ENCODE peak calls at places on chromosomes 4 and X, in seven cellular contexts. One of them, this sample, is unnamed.

GRCh38 chr4:2812985-2813384 is 20.1 kb downstream of the SH3BP2 start:
- DNase-seq in H9: no peak
- DNase-seq in astrocyte of the cerebellum: no peak
- DNase-seq in breast epithelium: no peak
- DNase-seq in HL-60: no peak
- DNase-seq in GM13976: no peak
- DNase-seq in DND-41: peak
- DNase-seq in this sample: no peak

GRCh38 chrX:68462197-68462596 is 28.9 kb upstream of the OPHN1 start:
- DNase-seq in DND-41: no peak
- DNase-seq in HL-60: no peak
- DNase-seq in GM13976: no peak
- DNase-seq in H9: no peak
- DNase-seq in breast epithelium: no peak
- DNase-seq in astrocyte of the cerebellum: no peak
- DNase-seq in this sample: no peak

GRCh38 chr4:181157647-181158046 is 1085.6 kb upstream of the TENM3 start:
- DNase-seq in H9: no peak
- DNase-seq in DND-41: no peak
- DNase-seq in astrocyte of the cerebellum: no peak
- DNase-seq in breast epithelium: no peak
- DNase-seq in HL-60: no peak
- DNase-seq in GM13976: no peak
- DNase-seq in this sample: no peak

GRCh38 chrX:53269536-53270107 is 11.8 kb downstream of the IQSEC2 start:
- DNase-seq in astrocyte of the cerebellum: no peak
- DNase-seq in GM13976: no peak
- DNase-seq in breast epithelium: no peak
- DNase-seq in H9: no peak
- DNase-seq in DND-41: no peak
- DNase-seq in HL-60: no peak
- DNase-seq in this sample: no peak

GRCh38 chr4:133588306-133588705 is 439.2 kb downstream of the PCDH10 start:
- DNase-seq in GM13976: no peak
- DNase-seq in breast epithelium: no peak
- DNase-seq in astrocyte of the cerebellum: peak
- DNase-seq in H9: no peak
- DNase-seq in HL-60: no peak
- DNase-seq in DND-41: no peak
- DNase-seq in this sample: no peak

GRCh38 chr4:2792711-2793577 is at the start of gene SH3BP2:
- DNase-seq in DND-41: no peak
- DNase-seq in astrocyte of the cerebellum: no peak
- DNase-seq in H9: peak
- DNase-seq in breast epithelium: peak
- DNase-seq in GM13976: peak
- DNase-seq in HL-60: peak
- DNase-seq in this sample: no peak

GRCh38 chrX:51569561-51569960 is 49.2 kb downstream of the CENPVL3 start:
- DNase-seq in DND-41: no peak
- DNase-seq in breast epithelium: no peak
- DNase-seq in H9: no peak
- DNase-seq in astrocyte of the cerebellum: no peak
- DNase-seq in HL-60: no peak
- DNase-seq in GM13976: no peak
- DNase-seq in this sample: no peak

GRCh38 chrX:1903380-1903935 is 288.6 kb downstream of the ASMT start:
- DNase-seq in GM13976: no peak
- DNase-seq in DND-41: no peak
- DNase-seq in H9: no peak
- DNase-seq in astrocyte of the cerebellum: peak
- DNase-seq in HL-60: no peak
- DNase-seq in breast epithelium: no peak
- DNase-seq in this sample: no peak

GRCh38 chrX:8724176-8724757 is 7.7 kb downstream of the ANOS1 start:
- DNase-seq in astrocyte of the cerebellum: no peak
- DNase-seq in H9: peak
- DNase-seq in GM13976: no peak
- DNase-seq in breast epithelium: no peak
- DNase-seq in DND-41: no peak
- DNase-seq in HL-60: peak
- DNase-seq in this sample: no peak
- TF ChIP-seq CTCF in astrocyte of the cerebellum: no peak
- TF ChIP-seq CTCF in H9: peak
- TF ChIP-seq CTCF in GM13976: no peak
- TF ChIP-seq CTCF in breast epithelium: no peak
- TF ChIP-seq CTCF in DND-41: no peak
- TF ChIP-seq CTCF in HL-60: no peak
- TF ChIP-seq CTCF in this sample: peak

GRCh38 chr4:126051709-126052424 is 737.1 kb downstream of the FAT4 start:
- DNase-seq in GM13976: no peak
- DNase-seq in H9: no peak
- DNase-seq in breast epithelium: no peak
- DNase-seq in HL-60: no peak
- DNase-seq in DND-41: no peak
- DNase-seq in astrocyte of the cerebellum: peak
- DNase-seq in this sample: no peak
- TF ChIP-seq CTCF in GM13976: no peak
- TF ChIP-seq CTCF in H9: no peak
- TF ChIP-seq CTCF in breast epithelium: no peak
- TF ChIP-seq CTCF in HL-60: no peak
- TF ChIP-seq CTCF in DND-41: no peak
- TF ChIP-seq CTCF in astrocyte of the cerebellum: peak
- TF ChIP-seq CTCF in this sample: peak

DNA sequence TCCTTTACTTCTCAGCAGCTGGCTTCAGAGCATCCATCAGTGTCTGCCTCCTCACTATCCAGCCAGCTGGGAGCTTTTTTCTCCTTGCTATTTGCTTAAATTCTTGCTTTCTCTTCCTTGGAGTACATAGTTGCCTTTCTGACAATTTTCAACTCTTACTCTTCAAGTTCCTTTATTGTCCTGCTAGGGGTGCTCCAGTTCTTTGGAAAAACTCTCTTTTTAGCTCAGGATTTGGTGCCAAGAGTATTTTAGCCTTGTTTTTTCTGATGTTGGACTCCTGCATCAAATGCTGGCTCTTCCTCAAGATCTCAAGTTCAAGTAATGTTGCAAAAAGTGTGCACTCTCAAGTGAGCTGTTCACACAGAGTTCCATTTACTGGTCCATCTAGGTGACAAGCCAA is 126.4 kb downstream of the KDR start:
- DNase-seq in DND-41: no peak
- DNase-seq in astrocyte of the cerebellum: peak
- DNase-seq in GM13976: no peak
- DNase-seq in H9: no peak
- DNase-seq in HL-60: no peak
- DNase-seq in breast epithelium: no peak
- DNase-seq in this sample: no peak
- TF ChIP-seq CTCF in DND-41: no peak
- TF ChIP-seq CTCF in astrocyte of the cerebellum: peak
- TF ChIP-seq CTCF in GM13976: no peak
- TF ChIP-seq CTCF in H9: peak
- TF ChIP-seq CTCF in HL-60: no peak
- TF ChIP-seq CTCF in breast epithelium: no peak
- TF ChIP-seq CTCF in this sample: peak

GRCh38 chrX:110156167-110156754 is 153.3 kb downstream of the TMEM164 start:
- DNase-seq in DND-41: no peak
- DNase-seq in HL-60: no peak
- DNase-seq in H9: no peak
- DNase-seq in astrocyte of the cerebellum: no peak
- DNase-seq in GM13976: no peak
- DNase-seq in breast epithelium: no peak
- DNase-seq in this sample: no peak
- TF ChIP-seq CTCF in DND-41: peak
- TF ChIP-seq CTCF in HL-60: no peak
- TF ChIP-seq CTCF in H9: peak
- TF ChIP-seq CTCF in astrocyte of the cerebellum: peak
- TF ChIP-seq CTCF in GM13976: no peak
- TF ChIP-seq CTCF in breast epithelium: no peak
- TF ChIP-seq CTCF in this sample: peak

GRCh38 chr4:74097161-74097560 is 1.8 kb downstream of the CXCL2 start:
- DNase-seq in DND-41: no peak
- DNase-seq in astrocyte of the cerebellum: no peak
- DNase-seq in breast epithelium: no peak
- DNase-seq in HL-60: no peak
- DNase-seq in GM13976: no peak
- DNase-seq in H9: no peak
- DNase-seq in this sample: no peak
- TF ChIP-seq CTCF in DND-41: no peak
- TF ChIP-seq CTCF in astrocyte of the cerebellum: no peak
- TF ChIP-seq CTCF in breast epithelium: no peak
- TF ChIP-seq CTCF in HL-60: no peak
- TF ChIP-seq CTCF in GM13976: no peak
- TF ChIP-seq CTCF in H9: no peak
- TF ChIP-seq CTCF in this sample: no peak

GRCh38 chr4:153143527-153144348 is 60.5 kb upstream of the TRIM2 start:
- DNase-seq in GM13976: no peak
- DNase-seq in breast epithelium: no peak
- DNase-seq in DND-41: no peak
- DNase-seq in H9: no peak
- DNase-seq in astrocyte of the cerebellum: peak
- DNase-seq in HL-60: no peak
- DNase-seq in this sample: no peak
- TF ChIP-seq CTCF in GM13976: no peak
- TF ChIP-seq CTCF in breast epithelium: no peak
- TF ChIP-seq CTCF in DND-41: no peak
- TF ChIP-seq CTCF in H9: no peak
- TF ChIP-seq CTCF in astrocyte of the cerebellum: no peak
- TF ChIP-seq CTCF in HL-60: no peak
- TF ChIP-seq CTCF in this sample: no peak

GRCh38 chrX:38660395-38661179 is 99.2 kb downstream of the TSPAN7 start:
- DNase-seq in DND-41: no peak
- DNase-seq in GM13976: no peak
- DNase-seq in HL-60: no peak
- DNase-seq in breast epithelium: no peak
- DNase-seq in H9: no peak
- DNase-seq in astrocyte of the cerebellum: no peak
- DNase-seq in this sample: no peak

GRCh38 chrX:38666909-38667308 is 105.6 kb downstream of the TSPAN7 start:
- DNase-seq in H9: no peak
- DNase-seq in astrocyte of the cerebellum: no peak
- DNase-seq in DND-41: no peak
- DNase-seq in HL-60: no peak
- DNase-seq in GM13976: no peak
- DNase-seq in breast epithelium: no peak
- DNase-seq in this sample: no peak

GRCh38 chrX:38662640-38663039 is 101.3 kb downstream of the TSPAN7 start:
- DNase-seq in DND-41: no peak
- DNase-seq in HL-60: no peak
- DNase-seq in GM13976: no peak
- DNase-seq in H9: no peak
- DNase-seq in astrocyte of the cerebellum: no peak
- DNase-seq in breast epithelium: no peak
- DNase-seq in this sample: no peak

GRCh38 chrX:38661561-38661960 is 100.2 kb downstream of the TSPAN7 start:
- DNase-seq in HL-60: no peak
- DNase-seq in H9: no peak
- DNase-seq in breast epithelium: no peak
- DNase-seq in astrocyte of the cerebellum: no peak
- DNase-seq in DND-41: no peak
- DNase-seq in GM13976: no peak
- DNase-seq in this sample: no peak

DNA sequence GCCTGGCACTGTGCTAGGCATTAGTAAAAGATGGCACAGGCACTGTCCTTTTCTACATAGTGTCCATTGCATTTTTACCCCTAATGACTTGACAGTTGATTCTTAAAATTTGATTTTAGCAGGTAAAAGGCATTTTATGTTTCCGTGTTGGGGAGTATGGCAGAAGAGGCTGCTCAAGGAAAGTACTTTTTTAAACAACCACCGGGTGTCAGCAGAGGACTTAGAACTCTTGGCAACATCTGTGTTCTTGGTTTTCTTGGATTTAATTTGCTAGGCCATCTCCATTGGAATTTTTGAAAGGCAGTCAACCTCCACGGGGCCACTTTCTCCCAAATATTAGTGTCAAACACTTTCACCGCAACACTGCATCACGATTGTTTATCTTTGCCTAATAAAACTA is 102.9 kb downstream of the TSPAN7 start:
- DNase-seq in astrocyte of the cerebellum: peak
- DNase-seq in H9: no peak
- DNase-seq in GM13976: peak
- DNase-seq in breast epithelium: no peak
- DNase-seq in HL-60: no peak
- DNase-seq in DND-41: peak
- DNase-seq in this sample: no peak
- TF ChIP-seq CTCF in astrocyte of the cerebellum: peak
- TF ChIP-seq CTCF in H9: peak
- TF ChIP-seq CTCF in GM13976: no peak
- TF ChIP-seq CTCF in breast epithelium: no peak
- TF ChIP-seq CTCF in HL-60: no peak
- TF ChIP-seq CTCF in DND-41: peak
- TF ChIP-seq CTCF in this sample: peak